ENCODE peak calls at places on chromosomes 13 and 19, in six cellular contexts. N, D, L, K, H and C are unnamed samples.

GRCh38 chr19:3284759-3285646 is 60.5 kb downstream of the CELF5 start:
- DNase-seq in K (peak), N (peak), D (peak), H (no peak), L (peak), C (no peak)

GRCh38 chr13:75258159-75258782 is 223.7 kb downstream of the TBC1D4 start:
- DNase-seq in D (peak), H (no peak), K (no peak), N (peak), L (no peak), C (no peak)

GRCh38 chr13:53250272-53250875 is 221.8 kb downstream of the OLFM4 start:
- DNase-seq in D (peak), N (peak), L (peak), H (no peak), K (peak), C (peak)

GRCh38 chr19:495440-496332 is 600 bp upstream of the MADCAM1 start:
- DNase-seq in L (no peak), K (peak), H (peak), D (peak), N (peak), C (no peak)

GRCh38 chr19:44927746-44928145 is 13.3 kb downstream of the APOC1 start:
- DNase-seq in K (no peak), L (no peak), D (no peak), H (no peak), N (no peak), C (no peak)

GRCh38 chr13:114313061-114313860 is 1.0 kb upstream of the CHAMP1 start:
- DNase-seq in K (peak), L (no peak), D (peak), N (no peak), H (no peak), C (no peak)

GRCh38 chr13:27280009-27280646 is 9.5 kb downstream of the RASL11A start:
- DNase-seq in K (no peak), N (no peak), D (no peak), H (no peak), L (no peak), C (no peak)

GRCh38 chr19:49554701-49555181 is 25.6 kb downstream of the NOSIP start:
- DNase-seq in H (no peak), D (no peak), L (no peak), K (no peak), N (no peak), C (no peak)

GRCh38 chr19:53612762-53613526 is 18.9 kb upstream of the DPRX start:
- DNase-seq in L (no peak), H (no peak), N (no peak), K (no peak), D (no peak), C (no peak)

GRCh38 chr19:377801-378581 is 31.0 kb downstream of the C2CD4C start:
- DNase-seq in K (no peak), H (no peak), N (no peak), D (peak), L (no peak), C (no peak)

GRCh38 chr19:47657719-47658118 is 48.8 kb downstream of the BICRA start:
- DNase-seq in D (no peak), L (no peak), K (no peak), N (no peak), H (no peak), C (no peak)

GRCh38 chr13:59458908-59459579 is 704.7 kb downstream of the DIAPH3 start:
- DNase-seq in H (no peak), D (no peak), N (peak), L (peak), K (no peak), C (peak)

GRCh38 chr19:52188822-52189744 is 769 bp upstream of the PPP2R1A start:
- DNase-seq in H (no peak), N (no peak), L (peak), D (peak), K (no peak), C (no peak)

GRCh38 chr19:1410136-1410786 is 2.9 kb downstream of the DAZAP1 start:
- DNase-seq in D (no peak), L (no peak), H (no peak), N (no peak), K (no peak), C (no peak)

GRCh38 chr19:47506459-47506858 is 8.4 kb downstream of the NAPA start:
- DNase-seq in D (no peak), K (no peak), H (no peak), N (no peak), L (no peak), C (no peak)

GRCh38 chr13:113476811-113477210 is 13.7 kb downstream of the DCUN1D2 start:
- DNase-seq in N (no peak), H (no peak), K (no peak), L (no peak), D (no peak), C (no peak)

GRCh38 chr19:6856749-6857372 is 30.5 kb upstream of the ADGRE1 start:
- DNase-seq in K (no peak), N (no peak), H (peak), D (no peak), L (no peak), C (no peak)

GRCh38 chr13:93450761-93451160 is 224.2 kb downstream of the GPC6 start:
- DNase-seq in D (no peak), N (no peak), L (no peak), K (no peak), H (no peak), C (no peak)

GRCh38 chr13:20359335-20359734 is 127.2 kb upstream of the GJB6 start:
- DNase-seq in K (no peak), D (peak), H (no peak), N (peak), L (peak), C (peak)

GRCh38 chr13:74528751-74529513 is 394.7 kb upstream of the KLF12 start:
- DNase-seq in H (no peak), N (no peak), L (no peak), K (no peak), D (no peak), C (no peak)

GRCh38 chr19:14731200-14731599 is 41.4 kb downstream of the ZNF333 start:
- DNase-seq in L (no peak), D (peak), K (no peak), H (no peak), N (no peak), C (no peak)

GRCh38 chr19:3087769-3088168 is 6.4 kb upstream of the GNA11 start:
- DNase-seq in N (no peak), H (no peak), K (no peak), D (no peak), L (no peak), C (no peak)

GRCh38 chr13:60397693-60398437 is 845 bp downstream of the TDRD3 start:
- DNase-seq in H (peak), K (peak), D (peak), L (peak), N (peak), C (no peak)

GRCh38 chr19:54481326-54481930 is 8.3 kb upstream of the CDC42EP5 start:
- DNase-seq in L (no peak), H (no peak), D (peak), K (peak), N (no peak), C (no peak)

GRCh38 chr19:5586300-5587070 is 18.7 kb upstream of the TINCR start:
- DNase-seq in K (no peak), D (no peak), L (no peak), N (no peak), H (no peak), C (no peak)

GRCh38 chr13:113981611-113982295 is 7.9 kb upstream of the C13orf46 start:
- DNase-seq in K (no peak), N (no peak), L (no peak), D (no peak), H (peak), C (no peak)

GRCh38 chr13:37475151-37475550 is 123.4 kb downstream of the POSTN start:
- DNase-seq in L (no peak), N (no peak), K (no peak), H (no peak), D (no peak), C (no peak)

GRCh38 chr13:109707044-109707794 is 79.2 kb downstream of the IRS2 start:
- DNase-seq in D (no peak), H (no peak), K (no peak), N (no peak), L (no peak), C (no peak)

GRCh38 chr19:15288146-15288963 is 44.0 kb downstream of the BRD4 start:
- DNase-seq in L (no peak), K (no peak), N (peak), H (peak), D (no peak), C (no peak)

GRCh38 chr19:13130886-13131490 is 12.9 kb downstream of the NACC1 start:
- DNase-seq in H (no peak), K (no peak), D (no peak), N (no peak), L (no peak), C (no peak)

GRCh38 chr19:18167975-18168645 is 5.5 kb upstream of the IFI30 start:
- DNase-seq in K (peak), N (peak), D (no peak), H (no peak), L (no peak), C (no peak)

GRCh38 chr19:3062165-3063105 is at the start of gene TLE5:
- DNase-seq in D (no peak), H (peak), K (peak), N (no peak), L (no peak), C (no peak)

GRCh38 chr19:19466201-19466600 is 49.1 kb downstream of the TSSK6 start:
- DNase-seq in N (no peak), K (no peak), L (no peak), H (no peak), D (no peak), C (no peak)
- TF ChIP-seq CTCF in N (no peak), K (no peak), L (no peak), H (no peak), D (no peak), C (no peak)

GRCh38 chr19:37009871-37010270 is 68.4 kb upstream of the ZNF420 start:
- DNase-seq in D (no peak), N (no peak), H (no peak), K (no peak), L (no peak), C (no peak)

GRCh38 chr19:37012093-37012745 is 66.0 kb upstream of the ZNF420 start:
- DNase-seq in H (no peak), N (no peak), K (no peak), L (no peak), D (no peak), C (no peak)

DNA sequence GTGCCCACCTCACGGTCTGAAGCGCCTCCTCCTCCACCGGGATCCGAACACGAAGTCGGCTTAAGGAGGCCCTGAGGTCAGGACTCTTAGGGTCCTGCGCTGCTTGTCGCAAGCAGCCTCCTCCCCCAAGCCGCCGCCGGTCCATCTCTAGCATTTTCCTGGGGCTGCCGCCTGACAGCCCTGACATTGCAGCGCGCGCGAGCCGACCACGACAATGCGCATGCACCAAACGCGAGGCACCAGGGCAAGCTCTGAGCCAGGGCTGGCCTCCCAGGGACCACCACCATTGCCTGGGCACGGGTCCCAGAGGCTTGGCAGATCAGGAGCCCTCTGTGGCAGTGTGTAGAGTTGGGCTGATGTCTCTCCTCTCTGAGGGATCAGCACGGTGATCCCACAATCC is 63.8 kb upstream of the ZNF420 start:
- DNase-seq in L (no peak), K (no peak), H (no peak), N (no peak), D (no peak), C (no peak)
- TF ChIP-seq CTCF in L (no peak), K (no peak), H (no peak), N (no peak), D (no peak), C (no peak)

DNA sequence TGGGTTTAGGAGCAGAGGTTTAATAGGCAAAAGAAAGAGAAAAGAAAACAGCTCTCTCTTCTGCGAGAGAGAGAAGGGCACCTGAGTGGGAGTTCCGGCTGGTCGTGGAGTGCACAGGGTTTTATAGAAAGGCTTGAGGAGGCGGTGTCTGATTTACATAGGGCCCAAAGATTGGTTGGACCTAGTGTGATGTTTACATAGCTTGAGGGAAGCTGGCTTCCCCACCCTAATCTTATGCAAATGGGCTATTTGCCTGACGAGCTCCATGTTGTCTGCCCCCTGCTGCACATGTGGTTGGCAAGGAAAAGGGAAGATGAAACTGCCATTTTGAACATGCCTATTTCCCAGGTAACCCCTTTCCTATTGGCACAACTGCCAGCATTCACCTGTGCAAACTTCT is 21.5 kb upstream of the MEDAG start:
- DNase-seq in H (no peak), D (no peak), L (no peak), K (no peak), N (no peak), C (no peak)
- TF ChIP-seq CTCF in H (no peak), D (no peak), L (no peak), K (no peak), N (no peak), C (no peak)

GRCh38 chr13:111153977-111154332 is 38.8 kb downstream of the ARHGEF7 start:
- DNase-seq in H (no peak), N (no peak), K (no peak), D (no peak), L (no peak), C (no peak)
- TF ChIP-seq CTCF in H (no peak), N (peak), K (peak), D (no peak), L (peak), C (peak)

GRCh38 chr13:71754407-71754974 is 112.5 kb downstream of the DACH1 start:
- DNase-seq in K (no peak), H (no peak), N (no peak), D (no peak), L (no peak), C (no peak)
- TF ChIP-seq CTCF in K (no peak), H (no peak), N (no peak), D (no peak), L (no peak), C (no peak)

GRCh38 chr19:4322942-4323665 is 15.5 kb downstream of the STAP2 start:
- DNase-seq in L (no peak), N (no peak), H (no peak), K (peak), D (peak), C (no peak)
- TF ChIP-seq CTCF in L (no peak), N (no peak), H (no peak), K (no peak), D (no peak), C (no peak)

DNA sequence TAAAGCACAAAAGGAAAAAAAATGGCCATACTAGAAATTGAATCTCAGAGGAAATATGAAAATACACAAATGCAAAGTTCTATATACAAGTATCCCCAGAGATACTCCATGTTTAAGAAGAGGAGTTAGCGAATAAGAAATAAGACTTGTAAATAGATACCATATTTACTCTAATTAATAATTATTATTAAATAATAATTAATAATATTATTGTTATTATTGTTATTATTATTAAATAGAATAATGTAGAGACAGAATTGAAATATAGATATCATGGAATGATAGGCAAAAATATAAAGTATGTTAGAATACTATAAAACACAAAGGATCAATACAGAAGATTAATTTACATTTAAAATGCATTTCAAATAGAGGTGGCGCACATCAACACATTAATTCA is 1047.5 kb upstream of the MIR17HG start:
- DNase-seq in H (no peak), K (no peak), N (no peak), L (no peak), D (no peak), C (no peak)
- TF ChIP-seq CTCF in H (no peak), K (no peak), N (no peak), L (no peak), D (no peak), C (no peak)

GRCh38 chr13:22103628-22104027 is 432.8 kb downstream of the FGF9 start:
- DNase-seq in K (no peak), D (no peak), N (no peak), L (no peak), H (no peak), C (no peak)

GRCh38 chr13:22107549-22107948 is 436.7 kb downstream of the FGF9 start:
- DNase-seq in K (no peak), H (no peak), D (peak), L (no peak), N (no peak), C (no peak)

GRCh38 chr13:22106058-22106457 is 435.2 kb downstream of the FGF9 start:
- DNase-seq in H (no peak), D (no peak), N (no peak), L (no peak), K (no peak), C (no peak)

GRCh38 chr13:22102237-22102636 is 431.4 kb downstream of the FGF9 start:
- DNase-seq in D (no peak), H (no peak), N (no peak), L (no peak), K (no peak), C (no peak)

DNA sequence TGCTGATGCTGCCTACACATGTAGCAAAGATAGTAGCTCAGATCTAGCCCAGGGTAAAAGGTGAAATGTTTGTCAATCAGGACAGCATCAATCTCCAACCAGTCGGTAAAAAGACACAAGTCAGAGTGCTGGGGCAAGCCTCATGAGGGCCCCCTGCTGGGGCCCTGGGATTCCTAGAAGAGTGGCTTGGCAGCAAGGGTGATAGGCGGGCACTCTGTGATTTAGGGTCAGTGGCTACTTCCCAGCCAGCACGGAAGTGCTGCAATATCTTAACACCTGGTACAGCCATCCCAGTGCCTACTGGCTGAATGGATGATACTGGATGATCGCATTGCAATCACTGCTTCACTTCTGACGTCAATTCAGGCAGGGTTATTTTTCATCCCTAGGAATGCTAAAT is 432.2 kb downstream of the FGF9 start:
- DNase-seq in N (no peak), L (no peak), H (no peak), D (no peak), K (no peak), C (no peak)
- TF ChIP-seq CTCF in N (no peak), L (no peak), H (no peak), D (no peak), K (no peak), C (no peak)